ENCODE peak calls at places on chromosomes 1 and 21, in nine cellular contexts. B is sigmoid colon, F is suprapubic skin, T is HCT116, X is GM12891, Q is K562, A is transverse colon, K is esophagus muscularis mucosa, V is stomach. H is an unnamed sample.

GRCh38 chr1:2637472-2637871 is 4.7 kb upstream of the MMEL1 start:
- DNase-seq in B (peak), F (no peak), T (no peak), X (no peak), Q (no peak), A (no peak), K (no peak), V (no peak), H (no peak)

GRCh38 chr1:174266991-174267612 is 107.8 kb downstream of the RABGAP1L start:
- DNase-seq in B (no peak), F (no peak), T (no peak), X (no peak), Q (no peak), A (no peak), K (no peak), V (no peak), H (no peak)

GRCh38 chr1:67803380-67804279 is 29.6 kb downstream of the GNG12 start:
- DNase-seq in B (no peak), F (no peak), T (no peak), X (no peak), Q (no peak), A (no peak), K (peak), V (no peak), H (no peak)

GRCh38 chr1:242651817-242652216 is 127.3 kb upstream of the PLD5 start:
- DNase-seq in B (no peak), F (no peak), T (no peak), X (no peak), Q (no peak), A (no peak), K (no peak), V (no peak), H (no peak)

GRCh38 chr21:31446206-31446900 is 102.3 kb upstream of the TIAM1 start:
- DNase-seq in B (no peak), F (no peak), T (no peak), X (no peak), Q (no peak), A (no peak), K (no peak), V (no peak), H (no peak)

GRCh38 chr1:109156916-109157385 is 43.0 kb downstream of the ELAPOR1 start:
- DNase-seq in B (no peak), F (no peak), T (no peak), X (no peak), Q (no peak), A (peak), K (no peak), V (peak), H (no peak)

GRCh38 chr1:193221641-193222040 is 35.2 kb upstream of the B3GALT2 start:
- DNase-seq in B (no peak), F (no peak), T (no peak), X (no peak), Q (no peak), A (no peak), K (no peak), V (no peak), H (no peak)

GRCh38 chr1:117674521-117675400 is 68.9 kb downstream of the TENT5C start:
- DNase-seq in B (no peak), F (no peak), T (no peak), X (peak), Q (peak), A (peak), K (no peak), V (peak), H (no peak)

GRCh38 chr1:68975534-68975933 is 478.7 kb upstream of the DEPDC1 start:
- DNase-seq in B (no peak), F (no peak), T (no peak), X (no peak), Q (no peak), A (no peak), K (no peak), V (no peak), H (no peak)

GRCh38 chr1:204685236-204686006 is at the start of gene LRRN2:
- DNase-seq in B (peak), F (no peak), T (no peak), X (no peak), Q (no peak), A (peak), K (no peak), V (no peak), H (no peak)

GRCh38 chr1:22489823-22490222 is 38.2 kb downstream of the ZBTB40 start:
- DNase-seq in B (no peak), F (no peak), T (no peak), X (no peak), Q (no peak), A (no peak), K (no peak), V (no peak), H (no peak)

GRCh38 chr1:52634111-52634510 is 1.1 kb downstream of the SHISAL2A start:
- DNase-seq in B (no peak), F (no peak), T (no peak), X (no peak), Q (no peak), A (no peak), K (no peak), V (no peak), H (peak)

GRCh38 chr1:20400341-20401177 is 85.5 kb downstream of the CAMK2N1 start:
- DNase-seq in B (no peak), F (no peak), T (no peak), X (no peak), Q (no peak), A (no peak), K (no peak), V (no peak), H (no peak)

GRCh38 chr1:110686188-110686587 is 11.4 kb upstream of the KCNA3 start:
- DNase-seq in B (no peak), F (no peak), T (no peak), X (no peak), Q (no peak), A (peak), K (no peak), V (no peak), H (no peak)

GRCh38 chr1:87600848-87601247 is 272.2 kb downstream of the LMO4 start:
- DNase-seq in B (no peak), F (no peak), T (no peak), X (no peak), Q (no peak), A (no peak), K (no peak), V (no peak), H (no peak)

GRCh38 chr21:46286668-46286982 is 483 bp downstream of the YBEY start:
- DNase-seq in B (no peak), F (no peak), T (no peak), X (no peak), Q (no peak), A (no peak), K (no peak), V (no peak), H (no peak)

GRCh38 chr21:33412832-33413519 is 9.8 kb downstream of the IFNGR2 start:
- DNase-seq in B (no peak), F (no peak), T (no peak), X (no peak), Q (no peak), A (peak), K (no peak), V (peak), H (no peak)

GRCh38 chr1:225766967-225767413 is 10.6 kb upstream of the SRP9 start:
- DNase-seq in B (peak), F (peak), T (no peak), X (no peak), Q (peak), A (peak), K (no peak), V (peak), H (no peak)

GRCh38 chr1:34684246-34684645 is 70.6 kb upstream of the GJB5 start:
- DNase-seq in B (no peak), F (no peak), T (no peak), X (no peak), Q (no peak), A (no peak), K (no peak), V (no peak), H (no peak)

GRCh38 chr1:26785611-26786436 is 1.9 kb upstream of the PIGV start:
- DNase-seq in B (no peak), F (no peak), T (no peak), X (no peak), Q (no peak), A (peak), K (no peak), V (no peak), H (no peak)

GRCh38 chr1:22750671-22751016 is 40.0 kb downstream of the EPHB2 start:
- DNase-seq in B (no peak), F (no peak), T (no peak), X (no peak), Q (no peak), A (no peak), K (no peak), V (no peak), H (no peak)

GRCh38 chr1:99647460-99647859 is 1.5 kb downstream of the PALMD start:
- DNase-seq in B (no peak), F (no peak), T (no peak), X (no peak), Q (no peak), A (no peak), K (no peak), V (no peak), H (no peak)

GRCh38 chr1:154344977-154345837 is 19.9 kb downstream of the ATP8B2 start:
- DNase-seq in B (no peak), F (no peak), T (no peak), X (no peak), Q (peak), A (peak), K (no peak), V (peak), H (peak)

GRCh38 chr1:31792116-31792515 is 23.7 kb downstream of the SPOCD1 start:
- DNase-seq in B (peak), F (peak), T (no peak), X (no peak), Q (no peak), A (no peak), K (no peak), V (peak), H (peak)

GRCh38 chr1:31790641-31791091 is 25.2 kb downstream of the SPOCD1 start:
- DNase-seq in B (peak), F (peak), T (no peak), X (no peak), Q (no peak), A (no peak), K (no peak), V (no peak), H (peak)

GRCh38 chr1:31792541-31792940 is 23.3 kb downstream of the SPOCD1 start:
- DNase-seq in B (peak), F (no peak), T (no peak), X (no peak), Q (no peak), A (no peak), K (no peak), V (peak), H (peak)

GRCh38 chr1:31790140-31790539 is 25.7 kb downstream of the SPOCD1 start:
- DNase-seq in B (peak), F (peak), T (no peak), X (no peak), Q (no peak), A (no peak), K (no peak), V (no peak), H (peak)

GRCh38 chr1:31791131-31791858 is 24.5 kb downstream of the SPOCD1 start:
- DNase-seq in B (peak), F (peak), T (no peak), X (no peak), Q (no peak), A (no peak), K (no peak), V (no peak), H (peak)
- TF ChIP-seq POLR2A in B (no peak), F (no peak), T (no peak), X (no peak), Q (no peak), A (no peak), K (no peak), V (no peak), H (no peak)

DNA sequence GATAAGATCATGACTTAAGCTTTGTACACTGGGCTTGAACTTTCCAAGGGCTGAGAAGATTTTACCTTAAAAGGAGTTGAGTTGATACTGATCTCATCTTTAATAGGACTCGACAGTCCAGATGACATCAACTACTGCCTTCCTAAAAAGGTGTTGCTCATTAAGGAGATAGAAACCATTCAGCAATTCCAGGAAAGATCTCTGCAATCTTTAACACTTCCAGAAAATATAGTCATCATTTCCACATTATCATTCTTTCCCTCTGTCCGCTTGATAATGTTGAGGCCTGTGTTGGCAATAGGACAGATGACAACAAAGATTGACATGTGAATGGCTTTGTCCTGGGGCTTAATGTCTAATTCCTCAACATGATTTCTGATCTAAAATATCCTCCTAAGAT is 145.4 kb upstream of the C1orf21 start:
- DNase-seq in B (no peak), F (no peak), T (no peak), X (no peak), Q (no peak), A (no peak), K (no peak), V (no peak), H (no peak)
- TF ChIP-seq POLR2AphosphoS5 in B (no peak), F (no peak), T (no peak), X (no peak), Q (no peak), A (no peak), K (no peak), V (no peak), H (no peak)

GRCh38 chr21:41678016-41678935 is 88.6 kb downstream of the RIPK4 start:
- DNase-seq in B (no peak), F (no peak), T (peak), X (no peak), Q (no peak), A (peak), K (no peak), V (peak), H (peak)
- TF ChIP-seq POLR2A in B (peak), F (no peak), T (no peak), X (no peak), Q (no peak), A (peak), K (no peak), V (no peak), H (no peak)

DNA sequence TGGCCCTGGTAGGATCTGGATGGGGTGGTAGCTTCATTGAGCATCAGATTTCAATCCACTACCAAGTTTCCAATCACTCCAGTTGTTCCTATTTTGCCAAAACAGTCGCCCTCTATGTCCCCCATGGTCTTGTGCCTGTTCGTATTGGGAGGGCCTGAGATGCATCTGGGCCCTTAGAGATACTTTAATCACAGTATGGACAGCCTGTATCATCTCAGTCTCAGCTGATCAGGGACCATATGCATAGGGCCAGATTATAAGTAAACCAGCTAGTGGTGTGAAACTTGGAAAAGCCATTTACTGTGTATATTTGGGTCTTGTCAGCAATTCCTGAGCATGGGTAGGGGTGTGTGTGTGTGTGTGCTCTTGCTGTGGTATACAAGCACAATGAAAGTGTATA is 22.8 kb downstream of the SH3BGR start:
- DNase-seq in B (no peak), F (no peak), T (no peak), X (no peak), Q (no peak), A (no peak), K (no peak), V (no peak), H (no peak)
- TF ChIP-seq POLR2AphosphoS5 in B (no peak), F (no peak), T (no peak), X (no peak), Q (no peak), A (no peak), K (no peak), V (no peak), H (no peak)

GRCh38 chr1:43171876-43172531 is at the start of the genes CFAP57 and EBNA1BP2:
- DNase-seq in B (peak), F (peak), T (peak), X (peak), Q (peak), A (peak), K (peak), V (peak), H (peak)

GRCh38 chr1:43171312-43171875 is 696 bp downstream of the EBNA1BP2 start:
- DNase-seq in B (no peak), F (no peak), T (no peak), X (no peak), Q (no peak), A (no peak), K (no peak), V (no peak), H (no peak)

GRCh38 chr1:43177691-43178090 is 5.6 kb downstream of the CFAP57 start:
- DNase-seq in B (no peak), F (no peak), T (no peak), X (no peak), Q (no peak), A (no peak), K (no peak), V (no peak), H (no peak)

GRCh38 chr1:43174873-43175272 is 2.7 kb downstream of the CFAP57 start:
- DNase-seq in B (no peak), F (no peak), T (no peak), X (no peak), Q (no peak), A (no peak), K (no peak), V (no peak), H (no peak)

GRCh38 chr1:43172532-43172972 is 422 bp downstream of the CFAP57 start:
- DNase-seq in B (peak), F (peak), T (peak), X (peak), Q (peak), A (peak), K (peak), V (peak), H (peak)
- TF ChIP-seq POLR2A in B (no peak), F (no peak), T (no peak), X (no peak), Q (no peak), A (no peak), K (no peak), V (no peak), H (peak)

GRCh38 chr1:161068306-161069200 is 1.1 kb downstream of the ARHGAP30 start:
- DNase-seq in B (peak), F (no peak), T (no peak), X (no peak), Q (no peak), A (peak), K (no peak), V (peak), H (peak)
- TF ChIP-seq POLR2AphosphoS5 in B (no peak), F (no peak), T (no peak), X (peak), Q (no peak), A (no peak), K (no peak), V (no peak), H (peak)

GRCh38 chr1:183234660-183235476 is 48.8 kb downstream of the LAMC2 start:
- DNase-seq in B (peak), F (peak), T (peak), X (no peak), Q (peak), A (peak), K (peak), V (peak), H (no peak)
- TF ChIP-seq POLR2A in B (no peak), F (no peak), T (no peak), X (no peak), Q (no peak), A (no peak), K (no peak), V (no peak), H (no peak)

GRCh38 chr1:93672069-93672468 is 9.6 kb downstream of the BCAR3 start:
- DNase-seq in B (peak), F (no peak), T (no peak), X (no peak), Q (peak), A (peak), K (no peak), V (peak), H (no peak)
- TF ChIP-seq POLR2AphosphoS5 in B (no peak), F (no peak), T (no peak), X (no peak), Q (no peak), A (no peak), K (no peak), V (no peak), H (no peak)